ENCODE peak calls at places on chromosomes 5 and 9, in ten cellular contexts. Z is A549; H is GM23248; I is mesendoderm; L is mesenchymal stem cell; Y is DND-41; F is HepG2; X is iPS DF 6.9; M is CD8-positive, alpha-beta T cell; G is body of pancreas. N is an unnamed sample.

GRCh38 chr9:3880851-3881250 is 355.1 kb upstream of the RFX3 start:
- DNase-seq in Z (peak; percentile 17), H (peak; percentile 98), I (no peak), L (peak; percentile 88), Y (no peak), F (no peak), X (no peak), M (no peak), G (no peak), N (no peak)

GRCh38 chr9:106758911-106759310 is 104.1 kb upstream of the ZNF462 start:
- DNase-seq in Z (no peak), H (no peak), I (no peak), L (peak; percentile 46), Y (no peak), F (no peak), X (no peak), M (no peak), G (no peak), N (no peak)

GRCh38 chr9:68473790-68474189 is 66.9 kb downstream of the TMEM252 start:
- DNase-seq in Z (no peak), H (no peak), I (no peak), L (no peak), Y (no peak), F (no peak), X (no peak), M (no peak), G (no peak), N (no peak)

GRCh38 chr9:33159760-33160127 is 7.4 kb downstream of the B4GALT1 start:
- DNase-seq in Z (peak; percentile 66), H (peak; percentile 88), I (no peak), L (peak; percentile 87), Y (no peak), F (no peak), X (no peak), M (peak; percentile 68), G (no peak), N (peak; percentile 11)

GRCh38 chr9:87445646-87446045 is 52.0 kb upstream of the DAPK1 start:
- DNase-seq in Z (peak; percentile 53), H (peak; percentile 39), I (peak; percentile 76), L (peak; percentile 40), Y (peak; percentile 9), F (no peak), X (no peak), M (no peak), G (peak; percentile 65), N (no peak)

GRCh38 chr9:137423810-137424291 is 658 bp downstream of the NOXA1 start:
- DNase-seq in Z (no peak), H (no peak), I (no peak), L (no peak), Y (no peak), F (no peak), X (no peak), M (no peak), G (peak; percentile 72), N (no peak)

GRCh38 chr5:132489871-132490483 is 596 bp downstream of the IRF1 start:
- DNase-seq in Z (peak; percentile 25), H (peak; percentile 80), I (no peak), L (peak; percentile 45), Y (peak; percentile 39), F (no peak), X (no peak), M (peak; percentile 64), G (peak; percentile 72), N (peak; percentile 69)

GRCh38 chr9:128120741-128121465 is 6.6 kb downstream of the PTGES2 start:
- DNase-seq in Z (no peak), H (no peak), I (no peak), L (no peak), Y (no peak), F (no peak), X (no peak), M (no peak), G (no peak), N (no peak)

GRCh38 chr5:140821375-140822280 is at the start of gene PCDHA5:
- DNase-seq in Z (peak; percentile 73), H (peak; percentile 34), I (no peak), L (no peak), Y (no peak), F (peak; percentile 12), X (no peak), M (no peak), G (peak; percentile 54), N (no peak)

GRCh38 chr5:74334034-74334433 is 306.5 kb downstream of the ENC1 start:
- DNase-seq in Z (no peak), H (no peak), I (peak; percentile 80), L (no peak), Y (no peak), F (no peak), X (no peak), M (no peak), G (no peak), N (no peak)

GRCh38 chr9:27561697-27562096 is 11.6 kb downstream of the C9orf72 start:
- DNase-seq in Z (no peak), H (no peak), I (no peak), L (no peak), Y (no peak), F (no peak), X (no peak), M (no peak), G (no peak), N (no peak)

GRCh38 chr5:181042722-181043121 is 2.7 kb downstream of the BTNL9 start:
- DNase-seq in Z (no peak), H (no peak), I (no peak), L (no peak), Y (no peak), F (no peak), X (no peak), M (no peak), G (no peak), N (no peak)

GRCh38 chr5:181044662-181045305 is 4.7 kb downstream of the BTNL9 start:
- DNase-seq in Z (no peak), H (peak; percentile 29), I (no peak), L (no peak), Y (no peak), F (no peak), X (no peak), M (no peak), G (peak; percentile 21), N (no peak)

GRCh38 chr5:181042036-181042435 is 2.0 kb downstream of the BTNL9 start:
- DNase-seq in Z (no peak), H (no peak), I (no peak), L (no peak), Y (no peak), F (no peak), X (no peak), M (no peak), G (no peak), N (no peak)

GRCh38 chr5:181044093-181044599 is 4.1 kb downstream of the BTNL9 start:
- DNase-seq in Z (no peak), H (no peak), I (no peak), L (no peak), Y (no peak), F (no peak), X (no peak), M (no peak), G (no peak), N (no peak)

DNA sequence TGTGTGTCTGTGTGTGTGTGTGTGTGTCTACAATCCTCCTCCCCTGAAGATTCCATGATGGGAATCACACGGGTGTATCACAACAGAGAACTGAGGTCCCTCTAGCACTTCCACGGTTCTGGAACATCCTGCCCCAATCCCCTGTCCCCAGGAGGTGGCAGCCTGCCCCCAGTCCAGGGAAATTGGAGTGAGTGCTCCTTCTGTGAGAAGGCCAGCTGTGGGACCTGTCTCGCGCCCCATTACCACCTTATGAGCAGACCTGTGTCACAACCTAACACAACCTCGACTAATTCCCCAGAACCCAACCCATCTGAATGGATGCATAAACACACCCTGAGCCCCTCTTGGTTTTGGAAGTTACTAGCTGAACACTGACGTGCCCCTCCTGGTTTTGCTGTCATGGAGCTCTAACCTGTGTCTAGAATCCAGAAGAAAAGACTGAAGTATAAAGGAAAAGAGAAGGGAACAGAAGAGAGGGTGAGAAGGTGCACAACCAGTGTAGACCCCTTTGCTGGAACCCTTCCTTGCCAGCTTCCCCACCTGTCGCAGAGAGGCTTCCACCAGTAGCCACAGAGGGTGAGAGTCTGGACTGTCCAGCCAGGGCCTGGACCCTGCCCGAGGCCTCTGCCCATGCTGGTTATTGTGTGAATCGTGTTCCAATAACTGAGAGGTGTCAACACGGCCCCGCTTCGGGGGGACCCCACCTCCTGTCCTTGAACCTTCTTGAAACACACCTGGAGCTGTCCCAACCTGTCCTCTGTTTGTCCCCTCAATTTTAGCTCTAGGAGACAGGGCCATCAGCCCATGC is 3.4 kb downstream of the BTNL9 start:
- DNase-seq in Z (peak; percentile 44), H (no peak), I (peak; percentile 34), L (no peak), Y (no peak), F (no peak), X (no peak), M (no peak), G (no peak), N (no peak)
- H3K27ac ChIP-seq in Z (no peak overlapping the region), H (no peak overlapping the region), I (no peak overlapping the region), L (no peak overlapping the region), Y (no peak overlapping the region), F (no peak overlapping the region), X (no peak overlapping the region), M (no peak overlapping the region), G (no peak overlapping the region), N (no peak overlapping the region)

DNA sequence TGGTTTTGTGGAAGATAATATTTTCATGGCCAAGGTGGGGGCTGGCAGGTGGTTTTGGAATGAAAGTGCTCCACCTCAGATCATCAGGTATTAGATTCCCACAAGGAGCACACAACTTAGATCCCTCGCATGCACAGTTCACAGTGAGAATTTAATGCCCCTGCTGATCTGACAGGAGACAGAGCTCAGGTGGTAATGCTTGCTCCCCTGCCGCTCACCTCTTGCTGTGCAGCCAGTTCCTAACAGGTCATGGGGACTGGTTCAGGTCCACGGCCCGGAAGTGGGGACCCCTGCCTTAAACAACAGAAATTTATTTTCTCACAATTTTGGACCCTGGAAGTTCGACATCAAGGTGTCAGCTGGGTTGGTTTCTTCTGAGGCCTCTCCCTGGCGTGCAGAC is 668.7 kb upstream of the ZNF608 start:
- DNase-seq in Z (no peak), H (no peak), I (no peak), L (no peak), Y (no peak), F (no peak), X (no peak), M (no peak), G (no peak), N (no peak)
- H3K27ac ChIP-seq in Z (no peak overlapping the region), H (no peak overlapping the region), I (no peak overlapping the region), L (no peak overlapping the region), Y (no peak overlapping the region), F (no peak overlapping the region), X (no peak overlapping the region), M (no peak overlapping the region), G (no peak overlapping the region), N (no peak overlapping the region)

DNA sequence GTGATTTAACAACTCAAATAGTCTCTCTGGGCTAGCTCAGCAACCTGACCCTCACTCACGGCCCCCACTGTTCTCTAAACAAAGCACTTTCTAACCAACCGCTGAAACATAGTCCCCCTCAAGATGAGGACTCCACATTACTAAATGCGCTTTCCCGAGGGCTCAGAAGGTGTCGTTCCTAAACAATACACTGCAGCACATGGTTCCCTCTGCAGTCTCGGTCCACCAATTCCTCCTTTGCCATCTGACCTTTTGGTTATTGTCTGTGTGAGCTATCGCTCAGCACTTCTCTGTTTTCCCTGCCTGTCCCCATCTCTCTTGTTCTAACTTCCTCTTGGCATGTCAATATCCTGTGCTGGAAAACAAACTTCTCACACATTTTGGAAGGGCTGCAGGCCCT is 7.2 kb downstream of the EPB41L4A start:
- DNase-seq in Z (no peak), H (no peak), I (no peak), L (no peak), Y (no peak), F (no peak), X (no peak), M (no peak), G (no peak), N (no peak)
- H3K27ac ChIP-seq in Z (no peak overlapping the region), H (no peak overlapping the region), I (no peak overlapping the region), L (peak overlapping the region; percentile 15), Y (no peak overlapping the region), F (no peak overlapping the region), X (no peak overlapping the region), M (no peak overlapping the region), G (no peak overlapping the region), N (no peak overlapping the region)

GRCh38 chr5:27412379-27412778 is 374.0 kb upstream of the CDH9 start:
- DNase-seq in Z (no peak), H (no peak), I (no peak), L (no peak), Y (no peak), F (no peak), X (no peak), M (no peak), G (no peak), N (no peak)
- H3K27ac ChIP-seq in Z (no peak overlapping the region), H (no peak overlapping the region), I (no peak overlapping the region), L (no peak overlapping the region), Y (no peak overlapping the region), F (no peak overlapping the region), X (no peak overlapping the region), M (no peak overlapping the region), G (no peak overlapping the region), N (no peak overlapping the region)

N was measured in caudate nucleus.